ENCODE peak calls at places on chromosomes 2 and 18, in seven cellular contexts. J is mesenteric fat pad; Z is naive thymus-derived CD4-positive, alpha-beta T cell; E is spleen; X is HEK293T; O is putamen; P is left colon. G is an unnamed sample.

GRCh38 chr2:217972490-217972889 is 30.3 kb downstream of the TNS1 start:
- DNase-seq in J (peak; percentile 24), Z (no peak), E (peak; percentile 25), X (no peak), O (no peak), P (no peak), G (peak; percentile 60)

GRCh38 chr2:189698020-189698887 is 23.8 kb downstream of the ANKAR start:
- DNase-seq in J (no peak), Z (peak; percentile 54), E (no peak), X (no peak), O (peak; percentile 55), P (peak; percentile 30), G (no peak)

GRCh38 chr2:13035866-13036265 is 319.1 kb downstream of the TRIB2 start:
- DNase-seq in J (no peak), Z (no peak), E (no peak), X (no peak), O (peak; percentile 36), P (no peak), G (no peak)

GRCh38 chr2:74833418-74834233 is at the start of gene HK2:
- DNase-seq in J (peak; percentile 96), Z (peak; percentile 77), E (peak; percentile 95), X (peak; percentile 95), O (peak; percentile 75), P (peak; percentile 87), G (peak; percentile 94)

GRCh38 chr2:109105113-109105512 is 23.9 kb upstream of the SH3RF3 start:
- DNase-seq in J (peak; percentile 39), Z (no peak), E (no peak), X (no peak), O (no peak), P (no peak), G (no peak)

GRCh38 chr2:113169002-113169530 is 4.7 kb upstream of the PSD4 start:
- DNase-seq in J (no peak), Z (peak; percentile 63), E (peak; percentile 51), X (no peak), O (no peak), P (no peak), G (peak; percentile 24)

GRCh38 chr2:238425505-238425978 is 1.2 kb upstream of the ASB1 start:
- DNase-seq in J (no peak), Z (no peak), E (no peak), X (no peak), O (no peak), P (peak; percentile 58), G (no peak)

GRCh38 chr2:72859831-72860262 is 27.4 kb upstream of the SPR start:
- DNase-seq in J (no peak), Z (peak; percentile 52), E (no peak), X (peak; percentile 61), O (peak; percentile 57), P (peak; percentile 40), G (no peak)

GRCh38 chr2:38719706-38720105 is 31.5 kb downstream of the SRSF7 start:
- DNase-seq in J (no peak), Z (no peak), E (no peak), X (no peak), O (no peak), P (no peak), G (no peak)

GRCh38 chr18:3451166-3451988 is 1.4 kb downstream of the TGIF1 start:
- DNase-seq in J (peak; percentile 97), Z (peak; percentile 78), E (peak; percentile 95), X (peak; percentile 62), O (peak; percentile 91), P (peak; percentile 93), G (peak; percentile 98)

GRCh38 chr18:11689031-11689971 is at the start of gene GNAL:
- DNase-seq in J (no peak), Z (peak; percentile 27), E (peak; percentile 81), X (peak; percentile 69), O (peak; percentile 33), P (peak; percentile 68), G (peak; percentile 95)

GRCh38 chr2:18891598-18892345 is 302.4 kb upstream of the NT5C1B start:
- DNase-seq in J (no peak), Z (no peak), E (no peak), X (no peak), O (no peak), P (no peak), G (no peak)

G was measured in posterior vena cava.